ENCODE peak calls at places on chromosomes 7 and 10, in nine cellular contexts. X, H, Z, R, Q, F, N, J and V are unnamed samples.

GRCh38 chr10:14016942-14017341 is 313.8 kb downstream of the FRMD4A start:
- DNase-seq in X (no peak), H (no peak), Z (no peak), R (no peak), Q (no peak), F (no peak), N (no peak), J (no peak), V (no peak)

GRCh38 chr10:104077282-104078151 is 8.2 kb downstream of the COL17A1 start:
- DNase-seq in X (peak; percentile 40), H (no peak), Z (no peak), R (no peak), Q (peak; percentile 15), F (peak; percentile 13), N (no peak), J (no peak), V (no peak)

GRCh38 chr10:133264455-133264854 is 12.2 kb downstream of the ADAM8 start:
- DNase-seq in X (peak; percentile 59), H (no peak), Z (peak; percentile 40), R (peak; percentile 50), Q (no peak), F (no peak), N (no peak), J (no peak), V (no peak)

GRCh38 chr7:50696810-50697582 is 85.7 kb downstream of the GRB10 start:
- DNase-seq in X (no peak), H (no peak), Z (no peak), R (peak; percentile 38), Q (peak; percentile 26), F (no peak), N (no peak), J (no peak), V (no peak)

GRCh38 chr10:123945506-123945905 is 53.9 kb upstream of the CPXM2 start:
- DNase-seq in X (no peak), H (no peak), Z (no peak), R (no peak), Q (peak; percentile 26), F (peak; percentile 33), N (no peak), J (no peak), V (no peak)

GRCh38 chr10:128068398-128069285 is 57.6 kb downstream of the MKI67 start:
- DNase-seq in X (no peak), H (no peak), Z (no peak), R (no peak), Q (no peak), F (no peak), N (peak; percentile 15), J (no peak), V (no peak)

GRCh38 chr7:584122-584465 is 64.4 kb upstream of the PDGFA start:
- DNase-seq in X (peak; percentile 79), H (no peak), Z (peak; percentile 83), R (peak; percentile 92), Q (no peak), F (no peak), N (no peak), J (no peak), V (no peak)

GRCh38 chr7:111789880-111790279 is 227.6 kb upstream of the IMMP2L start:
- DNase-seq in X (no peak), H (no peak), Z (no peak), R (no peak), Q (no peak), F (no peak), N (no peak), J (no peak), V (no peak)

GRCh38 chr10:116766241-116767198 is 24.2 kb upstream of the HSPA12A start:
- DNase-seq in X (no peak), H (no peak), Z (no peak), R (no peak), Q (no peak), F (no peak), N (no peak), J (no peak), V (no peak)

GRCh38 chr10:110354322-110354766 is 49.6 kb upstream of the SMNDC1 start:
- DNase-seq in X (peak; percentile 90), H (peak; percentile 56), Z (peak; percentile 72), R (peak; percentile 50), Q (peak; percentile 92), F (peak; percentile 94), N (peak; percentile 85), J (peak; percentile 50), V (peak; percentile 93)

GRCh38 chr7:150479023-150479716 is 28.7 kb downstream of the GIMAP8 start:
- DNase-seq in X (no peak), H (no peak), Z (no peak), R (peak; percentile 76), Q (no peak), F (no peak), N (no peak), J (no peak), V (no peak)

GRCh38 chr10:110181911-110182310 is 25.5 kb upstream of the MXI1 start:
- DNase-seq in X (peak; percentile 8), H (no peak), Z (no peak), R (no peak), Q (no peak), F (no peak), N (no peak), J (no peak), V (no peak)

GRCh38 chr10:113960617-113961260 is 82.9 kb upstream of the ADRB1 start:
- DNase-seq in X (no peak), H (no peak), Z (peak; percentile 11), R (peak; percentile 9), Q (peak; percentile 37), F (peak; percentile 24), N (no peak), J (no peak), V (no peak)

GRCh38 chr7:106957766-106958165 is 86.7 kb upstream of the PRKAR2B start:
- DNase-seq in X (no peak), H (no peak), Z (no peak), R (no peak), Q (peak; percentile 44), F (no peak), N (peak; percentile 38), J (no peak), V (peak; percentile 29)

GRCh38 chr7:151987748-151988529 is 31.7 kb downstream of the GALNTL5 start:
- DNase-seq in X (no peak), H (no peak), Z (no peak), R (no peak), Q (peak; percentile 22), F (no peak), N (peak; percentile 69), J (no peak), V (no peak)

GRCh38 chr7:111363099-111363498 is 199.2 kb downstream of the IMMP2L start:
- DNase-seq in X (no peak), H (no peak), Z (no peak), R (no peak), Q (peak; percentile 40), F (peak; percentile 64), N (no peak), J (no peak), V (no peak)

GRCh38 chr10:77478248-77478963 is 159.2 kb downstream of the KCNMA1 start:
- DNase-seq in X (peak; percentile 65), H (no peak), Z (no peak), R (no peak), Q (peak; percentile 95), F (peak; percentile 74), N (no peak), J (peak; percentile 24), V (no peak)

GRCh38 chr7:68088894-68089293 is 1092.3 kb downstream of the TYW1 start:
- DNase-seq in X (no peak), H (no peak), Z (no peak), R (no peak), Q (no peak), F (no peak), N (no peak), J (no peak), V (no peak)

GRCh38 chr7:123624527-123625183 is 23.0 kb downstream of the ASB15 start:
- DNase-seq in X (peak; percentile 39), H (no peak), Z (peak; percentile 36), R (peak; percentile 45), Q (peak; percentile 36), F (no peak), N (no peak), J (no peak), V (peak; percentile 22)

GRCh38 chr10:43953672-43954071 is 305.0 kb upstream of the ZNF32 start:
- DNase-seq in X (peak; percentile 5), H (no peak), Z (no peak), R (no peak), Q (no peak), F (no peak), N (no peak), J (no peak), V (no peak)

GRCh38 chr10:103676851-103677417 is 178.4 kb downstream of the SH3PXD2A start:
- DNase-seq in X (no peak), H (peak; percentile 66), Z (no peak), R (no peak), Q (peak; percentile 95), F (peak; percentile 73), N (peak; percentile 72), J (no peak), V (peak; percentile 53)

GRCh38 chr7:39688611-39689485 is 65.5 kb downstream of the RALA start:
- DNase-seq in X (no peak), H (no peak), Z (no peak), R (no peak), Q (peak; percentile 66), F (peak; percentile 49), N (no peak), J (no peak), V (no peak)

GRCh38 chr10:98833550-98833949 is 386.8 kb upstream of the HPS1 start:
- DNase-seq in X (no peak), H (no peak), Z (no peak), R (no peak), Q (no peak), F (no peak), N (no peak), J (no peak), V (no peak)